ENCODE peak calls at places on chromosomes 7 and 10, in five cellular contexts. R is uterus, W is body of pancreas, S is A549, Z is Peyer's patch. X is an unnamed sample. For H3K4me1, the result is how much of the 10 kb centered on the place peaks cover.

GRCh38 chr7:114426824-114427223 is 12.2 kb downstream of the FOXP2 start:
- DNase-seq in R (no peak), W (no peak), S (peak), Z (no peak), X (no peak)

GRCh38 chr7:90320801-90321494 is at the start of gene FAM237B:
- DNase-seq in R (no peak), W (no peak), S (peak), Z (no peak), X (no peak)

GRCh38 chr10:112361951-112362770 is 11.8 kb upstream of the ACSL5 start:
- DNase-seq in R (peak), W (peak), S (no peak), Z (peak), X (no peak)

GRCh38 chr10:7485267-7485601 is 74.4 kb upstream of the SFMBT2 start:
- DNase-seq in R (no peak), W (no peak), S (no peak), Z (no peak), X (no peak)

GRCh38 chr10:133608855-133609254 is 17.7 kb downstream of the FRG2B start:
- DNase-seq in R (no peak), W (no peak), S (peak), Z (no peak), X (no peak)

GRCh38 chr7:17535776-17536175 is 237.3 kb downstream of the AHR start:
- DNase-seq in R (no peak), W (no peak), S (no peak), Z (no peak), X (no peak)

GRCh38 chr7:47873767-47874166 is 74.5 kb downstream of the PKD1L1 start:
- DNase-seq in R (no peak), W (no peak), S (peak), Z (no peak), X (no peak)

GRCh38 chr10:18658301-18658991 is 785 bp upstream of the ARL5B start:
- DNase-seq in R (no peak), W (peak), S (no peak), Z (peak), X (no peak)

GRCh38 chr7:143300959-143301617 is 12.9 kb downstream of the CASP2 start:
- DNase-seq in R (no peak), W (no peak), S (no peak), Z (no peak), X (no peak)

GRCh38 chr10:113216068-113216467 is 266.0 kb downstream of the TCF7L2 start:
- DNase-seq in R (no peak), W (no peak), S (peak), Z (no peak), X (no peak)

GRCh38 chr10:120460776-120461175 is 3.7 kb downstream of the PLPP4 start:
- DNase-seq in R (no peak), W (no peak), S (no peak), Z (no peak), X (no peak)

GRCh38 chr10:121324678-121325213 is 273.5 kb downstream of the FGFR2 start:
- DNase-seq in R (no peak), W (no peak), S (peak), Z (no peak), X (no peak)

GRCh38 chr7:155824195-155824915 is 12.1 kb upstream of the SHH start:
- DNase-seq in R (no peak), W (no peak), S (no peak), Z (peak), X (no peak)

GRCh38 chr10:4196948-4197390 is 412.0 kb upstream of the KLF6 start:
- DNase-seq in R (no peak), W (no peak), S (no peak), Z (no peak), X (no peak)

GRCh38 chr7:139582130-139582650 is 58.7 kb downstream of the CLEC2L start:
- DNase-seq in R (no peak), W (no peak), S (no peak), Z (no peak), X (no peak)

GRCh38 chr7:158595068-158595467 is 7.4 kb upstream of the PTPRN2 start:
- DNase-seq in R (no peak), W (no peak), S (peak), Z (no peak), X (no peak)

GRCh38 chr10:114791768-114792167 is 29.8 kb upstream of the FHIP2A start:
- DNase-seq in R (no peak), W (no peak), S (no peak), Z (no peak), X (no peak)

GRCh38 chr7:141686670-141687069 is 15.3 kb downstream of the DENND11 start:
- DNase-seq in R (no peak), W (no peak), S (no peak), Z (no peak), X (no peak)

GRCh38 chr10:124675261-124675660 is 68.9 kb downstream of the FAM53B start:
- DNase-seq in R (no peak), W (no peak), S (no peak), Z (no peak), X (no peak)

GRCh38 chr10:79044036-79044664 is 24.6 kb upstream of the ZMIZ1 start:
- DNase-seq in R (no peak), W (no peak), S (no peak), Z (peak), X (no peak)

GRCh38 chr10:48839809-48840679 is 99.6 kb downstream of the LRRC18 start:
- DNase-seq in R (no peak), W (no peak), S (no peak), Z (no peak), X (no peak)

GRCh38 chr10:5861269-5862031 is 28.2 kb downstream of the ANKRD16 start:
- DNase-seq in R (no peak), W (peak), S (peak), Z (no peak), X (no peak)

GRCh38 chr7:98984126-98984525 is 105.8 kb downstream of the TRRAP start:
- DNase-seq in R (no peak), W (no peak), S (no peak), Z (no peak), X (no peak)

GRCh38 chr7:50145801-50146338 is 52.8 kb upstream of the ZPBP start:
- DNase-seq in R (no peak), W (no peak), S (no peak), Z (no peak), X (no peak)

GRCh38 chr10:103872137-103872933 is 17.0 kb upstream of the SH3PXD2A start:
- DNase-seq in R (no peak), W (no peak), S (peak), Z (no peak), X (no peak)

GRCh38 chr10:124657806-124658205 is 86.4 kb downstream of the FAM53B start:
- DNase-seq in R (no peak), W (peak), S (no peak), Z (no peak), X (no peak)

GRCh38 chr7:148296994-148297644 is 293.4 kb upstream of the C7orf33 start:
- DNase-seq in R (no peak), W (no peak), S (peak), Z (no peak), X (no peak)

GRCh38 chr7:98168181-98168903 is 42.9 kb upstream of the BHLHA15 start:
- DNase-seq in R (peak), W (peak), S (peak), Z (no peak), X (no peak)

GRCh38 chr10:84256510-84257342 is 11.9 kb downstream of the RGR start:
- DNase-seq in R (no peak), W (peak), S (peak), Z (peak), X (no peak)

GRCh38 chr7:83178796-83179195 is 16.1 kb upstream of the PCLO start:
- DNase-seq in R (no peak), W (no peak), S (no peak), Z (no peak), X (no peak)

GRCh38 chr7:88927-89921 is 103.1 kb upstream of the FAM20C start:
- DNase-seq in R (peak), W (peak), S (no peak), Z (no peak), X (no peak)

GRCh38 chr10:45653454-45653853 is 19.1 kb downstream of the ZFAND4 start:
- DNase-seq in R (no peak), W (no peak), S (no peak), Z (no peak), X (no peak)

GRCh38 chr10:114806572-114807391 is 14.8 kb upstream of the FHIP2A start:
- DNase-seq in R (peak), W (no peak), S (no peak), Z (no peak), X (no peak)

GRCh38 chr10:89563861-89564478 is 28.6 kb upstream of the SLC16A12 start:
- DNase-seq in R (no peak), W (peak), S (peak), Z (no peak), X (no peak)

GRCh38 chr7:120609136-120609753 is 248.7 kb downstream of the TSPAN12 start:
- DNase-seq in R (no peak), W (no peak), S (no peak), Z (no peak), X (no peak)

GRCh38 chr7:46756256-46756655 is 825.7 kb downstream of the TNS3 start:
- DNase-seq in R (no peak), W (no peak), S (no peak), Z (no peak), X (no peak)

GRCh38 chr7:105837765-105838241 is 38.6 kb downstream of the ATXN7L1 start:
- DNase-seq in R (no peak), W (no peak), S (no peak), Z (no peak), X (no peak)

GRCh38 chr10:116636976-116637375 is 16.2 kb downstream of the PNLIPRP2 start:
- DNase-seq in R (no peak), W (no peak), S (no peak), Z (no peak), X (no peak)

GRCh38 chr10:48247680-48248079 is 26.8 kb downstream of the FRMPD2 start:
- DNase-seq in R (no peak), W (no peak), S (no peak), Z (no peak), X (no peak)

DNA sequence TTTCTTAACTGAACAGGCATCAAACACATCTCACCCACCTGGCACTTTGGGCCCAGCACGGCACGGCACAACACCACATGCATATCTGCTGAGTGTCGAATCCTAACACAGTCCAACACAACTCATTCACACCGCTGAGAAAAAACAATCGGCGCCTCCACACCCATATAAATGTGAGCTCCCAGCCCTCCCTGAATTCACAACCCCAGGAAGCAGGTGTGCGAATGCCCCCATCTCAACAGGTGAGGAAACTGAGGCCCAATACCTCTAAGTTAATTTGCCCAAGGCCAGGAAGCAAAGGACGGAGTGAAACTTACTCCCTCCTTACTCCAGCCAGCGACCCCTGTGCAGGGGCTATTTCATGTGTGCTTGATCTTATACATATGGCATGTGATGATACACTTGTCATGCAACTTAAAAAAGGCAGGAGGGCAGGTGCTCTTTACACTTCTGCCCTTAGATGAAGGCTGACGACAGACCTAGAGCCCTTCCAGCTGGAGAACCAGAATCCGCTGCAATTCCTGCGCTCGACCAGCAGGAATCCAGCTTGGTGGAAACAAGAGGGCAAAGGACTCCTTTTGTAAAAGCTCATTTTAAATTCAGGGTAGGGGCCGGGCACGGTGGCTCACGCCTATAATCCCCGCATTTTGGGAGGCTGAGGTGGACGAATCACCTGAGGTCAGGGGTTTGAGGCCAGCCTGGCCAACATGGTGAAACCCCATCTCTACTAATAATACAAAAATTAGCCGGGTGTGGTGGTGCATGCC is 116.0 kb downstream of the LARP4B start:
- DNase-seq in R (no peak), W (no peak), S (no peak), Z (no peak), X (no peak)
- TF ChIP-seq CTCF in R (no peak), W (no peak), S (no peak), Z (no peak), X (no peak)

GRCh38 chr7:73828107-73828803 is 2.5 kb upstream of the CLDN4 start:
- DNase-seq in R (peak), W (peak), S (peak), Z (no peak), X (no peak)
- TF ChIP-seq POLR2A in R (no peak), W (no peak), S (no peak), Z (peak), X (no peak)

GRCh38 chr7:92769844-92770243 is 66.5 kb downstream of the CDK6 start:
- DNase-seq in R (no peak), W (no peak), S (no peak), Z (no peak), X (no peak)
- H3K4me1 ChIP-seq in R (under half), W (under half), S (half or more), Z (under half), X (under half)

GRCh38 chr7:1761097-1761496 is 91.0 kb downstream of the ELFN1 start:
- DNase-seq in R (no peak), W (no peak), S (no peak), Z (no peak), X (no peak)

GRCh38 chr7:1757601-1758000 is 87.5 kb downstream of the ELFN1 start:
- DNase-seq in R (no peak), W (no peak), S (no peak), Z (no peak), X (no peak)

GRCh38 chr7:1755783-1756626 is 85.9 kb downstream of the ELFN1 start:
- DNase-seq in R (no peak), W (no peak), S (no peak), Z (no peak), X (no peak)

GRCh38 chr7:1758417-1758858 is 88.4 kb downstream of the ELFN1 start:
- DNase-seq in R (no peak), W (peak), S (peak), Z (no peak), X (no peak)

DNA sequence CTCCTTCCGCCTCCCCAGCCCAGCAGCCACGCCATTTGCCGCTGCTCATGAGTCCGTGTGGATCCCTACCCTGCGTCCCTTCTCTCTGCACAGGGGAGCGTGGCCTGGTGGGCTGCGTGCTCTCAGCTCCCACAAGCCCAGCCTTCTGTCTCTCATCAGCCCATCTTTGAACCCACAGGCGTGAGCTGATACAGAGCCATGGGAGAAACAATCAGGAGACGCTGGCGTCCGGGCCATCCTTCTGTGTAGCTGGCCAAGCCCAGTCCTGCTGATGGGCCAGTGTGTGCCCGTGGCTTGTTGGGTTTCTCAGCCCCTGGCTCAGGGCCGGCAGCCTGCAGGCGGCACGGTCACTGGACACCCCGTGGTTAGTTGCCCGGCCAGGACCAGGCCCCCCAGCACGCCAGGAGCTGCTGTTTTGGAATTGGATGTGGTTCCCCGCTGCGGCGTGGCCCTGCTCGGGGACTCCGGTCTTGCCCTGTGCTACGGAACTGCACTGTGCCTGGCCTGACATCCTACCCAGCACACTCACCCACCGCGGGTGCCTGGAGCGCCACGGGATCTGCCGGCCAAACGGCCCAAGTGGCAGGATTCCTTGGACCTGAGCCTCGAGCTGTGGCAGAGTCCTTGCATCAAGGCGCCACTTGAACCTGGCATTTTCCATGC is 88.9 kb downstream of the ELFN1 start:
- DNase-seq in R (no peak), W (no peak), S (no peak), Z (no peak), X (no peak)
- TF ChIP-seq CTCF in R (no peak), W (no peak), S (no peak), Z (no peak), X (no peak)